ENCODE peak calls at places on chromosomes 3 and 15, in seven cellular contexts. One of them, this sample, is unnamed.

GRCh38 chr3:59998040-59998439 is 948.2 kb upstream of the CFAP20DC start:
- DNase-seq in heart left ventricle: no peak
- DNase-seq in tibial artery: no peak
- DNase-seq in heart right ventricle: no peak
- DNase-seq in GM23338: peak
- DNase-seq in body of pancreas: no peak
- DNase-seq in pancreas: no peak
- DNase-seq in this sample: no peak

GRCh38 chr3:171824824-171825221 is 14.5 kb upstream of the PLD1 start:
- DNase-seq in heart left ventricle: no peak
- DNase-seq in tibial artery: no peak
- DNase-seq in heart right ventricle: no peak
- DNase-seq in GM23338: no peak
- DNase-seq in body of pancreas: no peak
- DNase-seq in pancreas: no peak
- DNase-seq in this sample: no peak

GRCh38 chr15:25247418-25248030 is 191.3 kb downstream of the UBE3A start:
- DNase-seq in heart left ventricle: no peak
- DNase-seq in tibial artery: peak
- DNase-seq in heart right ventricle: no peak
- DNase-seq in GM23338: no peak
- DNase-seq in body of pancreas: peak
- DNase-seq in pancreas: no peak
- DNase-seq in this sample: no peak

GRCh38 chr15:93870583-93870982 is 360.8 kb upstream of the MCTP2 start:
- DNase-seq in heart left ventricle: no peak
- DNase-seq in tibial artery: no peak
- DNase-seq in heart right ventricle: no peak
- DNase-seq in GM23338: no peak
- DNase-seq in body of pancreas: no peak
- DNase-seq in pancreas: no peak
- DNase-seq in this sample: no peak

GRCh38 chr3:100144255-100144866 is 30.1 kb upstream of the FILIP1L start:
- DNase-seq in heart left ventricle: no peak
- DNase-seq in tibial artery: no peak
- DNase-seq in heart right ventricle: no peak
- DNase-seq in GM23338: no peak
- DNase-seq in body of pancreas: no peak
- DNase-seq in pancreas: no peak
- DNase-seq in this sample: no peak

GRCh38 chr3:108664266-108664665 is 74.7 kb downstream of the DZIP3 start:
- DNase-seq in heart left ventricle: no peak
- DNase-seq in tibial artery: no peak
- DNase-seq in heart right ventricle: no peak
- DNase-seq in GM23338: no peak
- DNase-seq in body of pancreas: no peak
- DNase-seq in pancreas: no peak
- DNase-seq in this sample: no peak

GRCh38 chr3:194315965-194316361 is 35.2 kb downstream of the CPN2 start:
- DNase-seq in heart left ventricle: no peak
- DNase-seq in tibial artery: no peak
- DNase-seq in heart right ventricle: no peak
- DNase-seq in GM23338: no peak
- DNase-seq in body of pancreas: no peak
- DNase-seq in pancreas: no peak
- DNase-seq in this sample: no peak

GRCh38 chr3:156751461-156752025 is 74.6 kb upstream of the LEKR1 start:
- DNase-seq in heart left ventricle: peak
- DNase-seq in tibial artery: no peak
- DNase-seq in heart right ventricle: peak
- DNase-seq in GM23338: peak
- DNase-seq in body of pancreas: no peak
- DNase-seq in pancreas: no peak
- DNase-seq in this sample: peak

GRCh38 chr15:74631935-74632560 is 16.4 kb downstream of the CLK3 start:
- DNase-seq in heart left ventricle: peak
- DNase-seq in tibial artery: no peak
- DNase-seq in heart right ventricle: peak
- DNase-seq in GM23338: peak
- DNase-seq in body of pancreas: peak
- DNase-seq in pancreas: no peak
- DNase-seq in this sample: peak

GRCh38 chr15:52440414-52440813 is 88.3 kb downstream of the MYO5A start:
- DNase-seq in heart left ventricle: no peak
- DNase-seq in tibial artery: no peak
- DNase-seq in heart right ventricle: no peak
- DNase-seq in GM23338: no peak
- DNase-seq in body of pancreas: no peak
- DNase-seq in pancreas: no peak
- DNase-seq in this sample: no peak

GRCh38 chr3:28972921-28973320 is 307.9 kb upstream of the RBMS3 start:
- DNase-seq in heart left ventricle: no peak
- DNase-seq in tibial artery: no peak
- DNase-seq in heart right ventricle: no peak
- DNase-seq in GM23338: no peak
- DNase-seq in body of pancreas: no peak
- DNase-seq in pancreas: no peak
- DNase-seq in this sample: no peak

GRCh38 chr3:36700537-36701248 is 63.7 kb downstream of the DCLK3 start:
- DNase-seq in heart left ventricle: peak
- DNase-seq in tibial artery: no peak
- DNase-seq in heart right ventricle: peak
- DNase-seq in GM23338: peak
- DNase-seq in body of pancreas: peak
- DNase-seq in pancreas: peak
- DNase-seq in this sample: peak

GRCh38 chr15:36519067-36519466 is 60.4 kb upstream of the CDIN1 start:
- DNase-seq in heart left ventricle: no peak
- DNase-seq in tibial artery: no peak
- DNase-seq in heart right ventricle: no peak
- DNase-seq in GM23338: no peak
- DNase-seq in body of pancreas: no peak
- DNase-seq in pancreas: no peak
- DNase-seq in this sample: no peak

GRCh38 chr3:122295286-122295685 is 29.8 kb upstream of the CSTA start:
- DNase-seq in heart left ventricle: no peak
- DNase-seq in tibial artery: no peak
- DNase-seq in heart right ventricle: no peak
- DNase-seq in GM23338: no peak
- DNase-seq in body of pancreas: no peak
- DNase-seq in pancreas: no peak
- DNase-seq in this sample: no peak

GRCh38 chr3:40453933-40454332 is 3.2 kb upstream of the RPL14 start:
- DNase-seq in heart left ventricle: no peak
- DNase-seq in tibial artery: no peak
- DNase-seq in heart right ventricle: no peak
- DNase-seq in GM23338: no peak
- DNase-seq in body of pancreas: no peak
- DNase-seq in pancreas: no peak
- DNase-seq in this sample: no peak

GRCh38 chr15:32716960-32717289 is 879 bp upstream of the GREM1 start:
- DNase-seq in heart left ventricle: no peak
- DNase-seq in tibial artery: no peak
- DNase-seq in heart right ventricle: no peak
- DNase-seq in GM23338: no peak
- DNase-seq in body of pancreas: no peak
- DNase-seq in pancreas: no peak
- DNase-seq in this sample: no peak

GRCh38 chr3:66338927-66339326 is 118.1 kb downstream of the SLC25A26 start:
- DNase-seq in heart left ventricle: no peak
- DNase-seq in tibial artery: no peak
- DNase-seq in heart right ventricle: no peak
- DNase-seq in GM23338: no peak
- DNase-seq in body of pancreas: no peak
- DNase-seq in pancreas: no peak
- DNase-seq in this sample: no peak

GRCh38 chr15:70252056-70252935 is 154.6 kb upstream of the TLE3 start:
- DNase-seq in heart left ventricle: no peak
- DNase-seq in tibial artery: peak
- DNase-seq in heart right ventricle: no peak
- DNase-seq in GM23338: no peak
- DNase-seq in body of pancreas: no peak
- DNase-seq in pancreas: no peak
- DNase-seq in this sample: no peak

GRCh38 chr15:42772901-42773300 is 36.0 kb upstream of the CDAN1 start:
- DNase-seq in heart left ventricle: no peak
- DNase-seq in tibial artery: no peak
- DNase-seq in heart right ventricle: no peak
- DNase-seq in GM23338: no peak
- DNase-seq in body of pancreas: no peak
- DNase-seq in pancreas: no peak
- DNase-seq in this sample: no peak

GRCh38 chr15:74776851-74777768 is 4.8 kb upstream of the CSK start:
- DNase-seq in heart left ventricle: no peak
- DNase-seq in tibial artery: no peak
- DNase-seq in heart right ventricle: no peak
- DNase-seq in GM23338: peak
- DNase-seq in body of pancreas: no peak
- DNase-seq in pancreas: no peak
- DNase-seq in this sample: no peak

GRCh38 chr3:183253364-183253960 is 409 bp downstream of the B3GNT5 start:
- DNase-seq in heart left ventricle: peak
- DNase-seq in tibial artery: peak
- DNase-seq in heart right ventricle: peak
- DNase-seq in GM23338: no peak
- DNase-seq in body of pancreas: peak
- DNase-seq in pancreas: peak
- DNase-seq in this sample: peak

GRCh38 chr3:133271491-133271890 is 128.4 kb upstream of the BFSP2 start:
- DNase-seq in heart left ventricle: no peak
- DNase-seq in tibial artery: no peak
- DNase-seq in heart right ventricle: no peak
- DNase-seq in GM23338: peak
- DNase-seq in body of pancreas: no peak
- DNase-seq in pancreas: no peak
- DNase-seq in this sample: no peak

GRCh38 chr3:48432411-48433371 is 2.8 kb upstream of the PLXNB1 start:
- DNase-seq in heart left ventricle: no peak
- DNase-seq in tibial artery: peak
- DNase-seq in heart right ventricle: no peak
- DNase-seq in GM23338: peak
- DNase-seq in body of pancreas: no peak
- DNase-seq in pancreas: no peak
- DNase-seq in this sample: no peak

GRCh38 chr3:49554639-49555265 is 475 bp downstream of the BSN start:
- DNase-seq in heart left ventricle: peak
- DNase-seq in tibial artery: no peak
- DNase-seq in heart right ventricle: peak
- DNase-seq in GM23338: peak
- DNase-seq in body of pancreas: peak
- DNase-seq in pancreas: peak
- DNase-seq in this sample: peak

GRCh38 chr15:39127151-39127815 is 453.6 kb upstream of the THBS1 start:
- DNase-seq in heart left ventricle: no peak
- DNase-seq in tibial artery: no peak
- DNase-seq in heart right ventricle: no peak
- DNase-seq in GM23338: no peak
- DNase-seq in body of pancreas: no peak
- DNase-seq in pancreas: no peak
- DNase-seq in this sample: no peak
- H3K27ac ChIP-seq in heart left ventricle: no peak
- H3K27ac ChIP-seq in tibial artery: no peak
- H3K27ac ChIP-seq in heart right ventricle: peak
- H3K27ac ChIP-seq in GM23338: no peak
- H3K27ac ChIP-seq in body of pancreas: peak
- H3K27ac ChIP-seq in pancreas: peak
- H3K27ac ChIP-seq in this sample: peak

DNA sequence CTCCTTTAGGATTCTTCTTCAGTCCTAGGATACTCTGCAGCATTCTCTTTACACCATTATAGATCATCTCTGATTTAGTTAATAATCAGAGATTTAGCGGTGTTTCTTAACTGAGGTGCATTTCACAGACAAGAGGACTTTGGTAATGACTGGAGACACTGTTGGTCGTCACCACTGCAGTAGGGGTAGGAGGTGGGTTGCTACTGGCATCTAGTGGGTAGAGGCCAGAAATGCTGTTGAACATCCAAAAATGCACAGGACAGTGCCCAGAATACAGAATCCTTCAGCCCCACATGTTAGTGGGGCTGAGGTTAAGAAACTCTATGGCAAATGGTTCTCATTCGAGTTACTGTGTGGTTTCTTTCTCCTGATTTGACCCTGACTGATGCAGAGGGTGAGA is 80.4 kb upstream of the LMCD1 start:
- DNase-seq in heart left ventricle: no peak
- DNase-seq in tibial artery: no peak
- DNase-seq in heart right ventricle: no peak
- DNase-seq in GM23338: peak
- DNase-seq in body of pancreas: no peak
- DNase-seq in pancreas: no peak
- DNase-seq in this sample: no peak
- TF ChIP-seq CTCF in heart left ventricle: no peak
- TF ChIP-seq CTCF in tibial artery: no peak
- TF ChIP-seq CTCF in heart right ventricle: no peak
- TF ChIP-seq CTCF in GM23338: peak
- TF ChIP-seq CTCF in body of pancreas: no peak
- TF ChIP-seq CTCF in pancreas: no peak
- TF ChIP-seq CTCF in this sample: no peak

GRCh38 chr3:115147329-115148141 is 447 bp upstream of the ZBTB20 start:
- DNase-seq in heart left ventricle: peak
- DNase-seq in tibial artery: peak
- DNase-seq in heart right ventricle: peak
- DNase-seq in GM23338: peak
- DNase-seq in body of pancreas: peak
- DNase-seq in pancreas: peak
- DNase-seq in this sample: peak
- H3K27ac ChIP-seq in heart left ventricle: peak
- H3K27ac ChIP-seq in tibial artery: peak
- H3K27ac ChIP-seq in heart right ventricle: peak
- H3K27ac ChIP-seq in GM23338: peak
- H3K27ac ChIP-seq in body of pancreas: peak
- H3K27ac ChIP-seq in pancreas: peak
- H3K27ac ChIP-seq in this sample: peak

GRCh38 chr3:192825657-192826200 is 91.9 kb downstream of the MB21D2 start:
- DNase-seq in heart left ventricle: no peak
- DNase-seq in tibial artery: no peak
- DNase-seq in heart right ventricle: no peak
- DNase-seq in GM23338: no peak
- DNase-seq in body of pancreas: no peak
- DNase-seq in pancreas: peak
- DNase-seq in this sample: no peak
- TF ChIP-seq CTCF in heart left ventricle: no peak
- TF ChIP-seq CTCF in tibial artery: no peak
- TF ChIP-seq CTCF in heart right ventricle: no peak
- TF ChIP-seq CTCF in GM23338: peak
- TF ChIP-seq CTCF in body of pancreas: peak
- TF ChIP-seq CTCF in pancreas: no peak
- TF ChIP-seq CTCF in this sample: no peak

GRCh38 chr3:197960694-197961581 is 921 bp downstream of the LMLN start:
- DNase-seq in heart left ventricle: peak
- DNase-seq in tibial artery: no peak
- DNase-seq in heart right ventricle: no peak
- DNase-seq in GM23338: no peak
- DNase-seq in body of pancreas: no peak
- DNase-seq in pancreas: no peak
- DNase-seq in this sample: no peak
- H3K27ac ChIP-seq in heart left ventricle: peak
- H3K27ac ChIP-seq in tibial artery: peak
- H3K27ac ChIP-seq in heart right ventricle: peak
- H3K27ac ChIP-seq in GM23338: no peak
- H3K27ac ChIP-seq in body of pancreas: peak
- H3K27ac ChIP-seq in pancreas: peak
- H3K27ac ChIP-seq in this sample: peak

This sample was measured in left ventricle myocardium inferior.